ENCODE peak calls at places on chromosomes 7 and 10, in five cellular contexts. G is NCI-H69, P is sigmoid colon, O is RWPE2, C is astrocyte of the hippocampus. X is an unnamed sample.

GRCh38 chr10:44930904-44931620 is 19.9 kb downstream of the TMEM72 start:
- DNase-seq in G (no peak), P (peak; percentile 26), O (no peak), C (no peak), X (no peak)

GRCh38 chr10:52387744-52388143 is 73.7 kb downstream of the DKK1 start:
- DNase-seq in G (no peak), P (no peak), O (no peak), C (peak; percentile 9), X (no peak)

GRCh38 chr7:137296551-137296950 is 47.0 kb downstream of the PTN start:
- DNase-seq in G (no peak), P (no peak), O (no peak), C (peak; percentile 5), X (no peak)

GRCh38 chr10:95214369-95214768 is 20.3 kb downstream of the ACSM6 start:
- DNase-seq in G (peak; percentile 53), P (no peak), O (no peak), C (peak; percentile 53), X (no peak)

GRCh38 chr10:44340557-44340956 is 44.3 kb downstream of the CXCL12 start:
- DNase-seq in G (no peak), P (no peak), O (no peak), C (no peak), X (no peak)

GRCh38 chr10:64286533-64286932 is 765.3 kb downstream of the REEP3 start:
- DNase-seq in G (no peak), P (no peak), O (no peak), C (no peak), X (no peak)

GRCh38 chr7:120723465-120724385 is 134.2 kb downstream of the TSPAN12 start:
- DNase-seq in G (no peak), P (no peak), O (no peak), C (no peak), X (no peak)

GRCh38 chr7:7709263-7709662 is 9.1 kb downstream of the RPA3 start:
- DNase-seq in G (peak; percentile 96), P (no peak), O (no peak), C (no peak), X (peak; percentile 98)

GRCh38 chr7:130926021-130926691 is 192.1 kb upstream of the KLF14 start:
- DNase-seq in G (no peak), P (no peak), O (no peak), C (no peak), X (no peak)

GRCh38 chr7:155804897-155805825 is 7.1 kb downstream of the SHH start:
- DNase-seq in G (peak; percentile 83), P (no peak), O (no peak), C (peak; percentile 88), X (peak; percentile 82)

GRCh38 chr7:50463035-50463434 is 12.9 kb upstream of the FIGNL1 start:
- DNase-seq in G (no peak), P (no peak), O (no peak), C (no peak), X (no peak)

GRCh38 chr10:101188942-101189341 is 40.3 kb downstream of the LBX1 start:
- DNase-seq in G (no peak), P (no peak), O (no peak), C (no peak), X (no peak)

GRCh38 chr10:11763501-11763861 is 21.3 kb downstream of the ECHDC3 start:
- DNase-seq in G (no peak), P (no peak), O (no peak), C (no peak), X (no peak)